ENCODE peak calls at places on chromosomes 7 and 10, in ten cellular contexts. C is stomach, I is sigmoid colon, E is breast epithelium, P is neural progenitor cell, B is Panc1, N is Peyer's patch, D is HepG2, R is upper lobe of right lung, F is heart left ventricle. J is an unnamed sample. For H3K36me3 and H3K4me1, the result is how much of the 10 kb centered on the place peaks cover.

GRCh38 chr10:93515071-93515962 is 18.9 kb downstream of the CEP55 start:
- DNase-seq in C (no peak), I (no peak), E (no peak), P (no peak), B (no peak), N (no peak), D (no peak), R (no peak), F (no peak), J (no peak)

GRCh38 chr10:61899045-61899444 is 2.5 kb upstream of the ARID5B start:
- DNase-seq in C (no peak), I (no peak), E (no peak), P (no peak), B (no peak), N (no peak), D (no peak), R (no peak), F (no peak), J (no peak)

GRCh38 chr7:84389242-84389641 is 194.7 kb upstream of the SEMA3A start:
- DNase-seq in C (no peak), I (no peak), E (no peak), P (no peak), B (no peak), N (no peak), D (no peak), R (no peak), F (no peak), J (no peak)

GRCh38 chr10:125017547-125018298 is 75.8 kb downstream of the ZRANB1 start:
- DNase-seq in C (no peak), I (no peak), E (no peak), P (peak), B (no peak), N (no peak), D (no peak), R (no peak), F (no peak), J (no peak)

GRCh38 chr7:20340839-20341238 is 10.1 kb downstream of the ITGB8 start:
- DNase-seq in C (peak), I (no peak), E (no peak), P (peak), B (no peak), N (no peak), D (no peak), R (no peak), F (no peak), J (no peak)

GRCh38 chr10:29248156-29248555 is 40.7 kb upstream of the LYZL1 start:
- DNase-seq in C (no peak), I (no peak), E (no peak), P (no peak), B (no peak), N (no peak), D (no peak), R (no peak), F (no peak), J (no peak)

GRCh38 chr7:29345590-29345989 is 151.0 kb downstream of the CHN2 start:
- DNase-seq in C (peak), I (no peak), E (no peak), P (peak), B (no peak), N (peak), D (peak), R (peak), F (peak), J (peak)

GRCh38 chr10:73810358-73810734 is 1.1 kb downstream of the NDST2 start:
- DNase-seq in C (no peak), I (no peak), E (no peak), P (no peak), B (no peak), N (no peak), D (no peak), R (no peak), F (no peak), J (no peak)

GRCh38 chr7:124652237-124652636 is 113.4 kb downstream of the GPR37 start:
- DNase-seq in C (no peak), I (no peak), E (no peak), P (no peak), B (no peak), N (no peak), D (no peak), R (no peak), F (no peak), J (no peak)

GRCh38 chr7:31955021-31955420 is 115.2 kb downstream of the PDE1C start:
- DNase-seq in C (no peak), I (no peak), E (no peak), P (no peak), B (no peak), N (no peak), D (no peak), R (no peak), F (no peak), J (no peak)

GRCh38 chr10:118911361-118911760 is 118.2 kb upstream of the NANOS1 start:
- DNase-seq in C (no peak), I (no peak), E (no peak), P (no peak), B (no peak), N (no peak), D (peak), R (no peak), F (no peak), J (no peak)

GRCh38 chr7:18421297-18422004 is 74.1 kb upstream of the HDAC9 start:
- DNase-seq in C (no peak), I (no peak), E (no peak), P (peak), B (no peak), N (no peak), D (no peak), R (no peak), F (no peak), J (no peak)

GRCh38 chr10:80416401-80417098 is 8.2 kb downstream of the PRXL2A start:
- DNase-seq in C (peak), I (peak), E (no peak), P (peak), B (no peak), N (no peak), D (no peak), R (no peak), F (peak), J (peak)

GRCh38 chr7:50615519-50615845 is 50.3 kb upstream of the DDC start:
- DNase-seq in C (no peak), I (no peak), E (no peak), P (no peak), B (no peak), N (no peak), D (no peak), R (no peak), F (no peak), J (no peak)

GRCh38 chr10:80694930-80695329 is 157.2 kb downstream of the SH2D4B start:
- DNase-seq in C (no peak), I (no peak), E (no peak), P (no peak), B (no peak), N (no peak), D (no peak), R (no peak), F (no peak), J (no peak)

GRCh38 chr10:67119648-67120047 is 193.8 kb downstream of the LRRTM3 start:
- DNase-seq in C (no peak), I (no peak), E (no peak), P (no peak), B (no peak), N (no peak), D (no peak), R (no peak), F (no peak), J (no peak)

GRCh38 chr7:22348379-22348778 is 8.6 kb downstream of the RAPGEF5 start:
- DNase-seq in C (no peak), I (no peak), E (no peak), P (no peak), B (no peak), N (no peak), D (no peak), R (no peak), F (no peak), J (no peak)

GRCh38 chr10:9175200-9175599 is 1120.7 kb downstream of the GATA3 start:
- DNase-seq in C (no peak), I (no peak), E (no peak), P (no peak), B (no peak), N (no peak), D (no peak), R (no peak), F (no peak), J (no peak)

GRCh38 chr7:84412161-84412969 is 217.8 kb upstream of the SEMA3A start:
- DNase-seq in C (no peak), I (no peak), E (no peak), P (peak), B (peak), N (no peak), D (peak), R (no peak), F (no peak), J (no peak)

GRCh38 chr10:77432398-77432797 is 205.2 kb downstream of the KCNMA1 start:
- DNase-seq in C (no peak), I (no peak), E (no peak), P (no peak), B (no peak), N (no peak), D (no peak), R (no peak), F (no peak), J (no peak)

GRCh38 chr10:77431980-77432379 is 205.6 kb downstream of the KCNMA1 start:
- DNase-seq in C (no peak), I (no peak), E (no peak), P (no peak), B (no peak), N (no peak), D (no peak), R (no peak), F (no peak), J (no peak)

GRCh38 chr10:77430530-77430929 is 207.1 kb downstream of the KCNMA1 start:
- DNase-seq in C (no peak), I (no peak), E (no peak), P (no peak), B (no peak), N (no peak), D (no peak), R (no peak), F (no peak), J (no peak)

GRCh38 chr10:77431209-77431611 is 206.4 kb downstream of the KCNMA1 start:
- DNase-seq in C (no peak), I (no peak), E (no peak), P (peak), B (no peak), N (no peak), D (peak), R (no peak), F (no peak), J (no peak)

DNA sequence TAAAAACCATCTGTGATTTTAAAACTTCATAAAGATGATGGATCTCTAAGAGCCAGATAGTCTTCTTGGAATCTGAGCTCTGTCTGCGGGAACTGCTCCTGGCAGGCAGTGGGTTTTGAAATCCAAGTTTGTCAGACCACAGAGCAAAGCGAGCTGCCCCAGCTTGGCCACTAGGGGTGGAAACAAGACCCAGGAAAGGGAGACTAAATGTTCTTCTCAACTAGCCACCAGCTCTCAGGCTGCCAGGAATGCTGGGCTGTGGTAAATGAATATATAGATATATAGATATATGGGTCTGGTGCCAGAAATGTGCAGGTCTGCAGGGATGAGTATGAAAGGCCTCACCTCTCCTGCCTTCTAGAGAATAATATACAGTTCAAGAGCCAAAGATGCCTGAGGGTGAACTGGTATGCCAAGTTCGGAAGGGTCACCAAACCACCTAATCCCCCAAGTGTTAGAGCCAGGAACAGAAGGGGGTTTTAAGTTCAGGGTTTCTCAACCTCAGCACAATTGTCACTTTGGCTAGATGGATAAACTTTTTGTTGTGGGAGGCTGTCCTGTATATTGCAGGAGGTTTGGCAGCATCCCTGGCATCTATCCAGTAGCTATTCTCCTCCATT is 208.7 kb downstream of the KCNMA1 start:
- DNase-seq in C (peak), I (peak), E (no peak), P (peak), B (no peak), N (no peak), D (peak), R (peak), F (no peak), J (peak)
- TF ChIP-seq CTCF in C (no peak), I (peak), E (peak), P (peak), B (peak), N (peak), D (peak), R (peak), F (no peak), J (peak)

GRCh38 chr10:102159831-102160230 is 7.6 kb downstream of the NOLC1 start:
- DNase-seq in C (no peak), I (no peak), E (no peak), P (no peak), B (no peak), N (no peak), D (no peak), R (no peak), F (no peak), J (no peak)
- H3K36me3 ChIP-seq in C (half or more), I (half or more), E (under half), P (under half), B (half or more), N (under half), D (under half), R (half or more), F (half or more), J (half or more)

GRCh38 chr7:151483700-151483960 is 36.1 kb downstream of the RHEB start:
- DNase-seq in C (no peak), I (no peak), E (no peak), P (no peak), B (no peak), N (no peak), D (no peak), R (no peak), F (no peak), J (no peak)
- H3K4me1 ChIP-seq in C (under half), I (half or more), E (under half), P (under half), B (under half), N (under half), D (under half), R (under half), F (under half), J (under half)

GRCh38 chr7:77338260-77338659 is 77.9 kb downstream of the GSAP start:
- DNase-seq in C (no peak), I (no peak), E (no peak), P (no peak), B (no peak), N (no peak), D (no peak), R (no peak), F (no peak), J (no peak)
- TF ChIP-seq CTCF in C (no peak), I (no peak), E (no peak), P (no peak), B (no peak), N (no peak), D (no peak), R (no peak), F (no peak), J (no peak)

J was measured in BE2C.